ENCODE peak calls at places on chromosomes 6 and 20, in nine cellular contexts. Z, X, Q, C, W, J, V, B and S are unnamed samples.

GRCh38 chr6:133243723-133244122 is 2.6 kb downstream of the EYA4 start:
- DNase-seq in Z (no peak), X (no peak), Q (no peak), C (no peak), W (no peak), J (no peak), V (no peak), B (no peak), S (no peak)

GRCh38 chr6:166553563-166554271 is 32.8 kb downstream of the RAMACL start:
- DNase-seq in Z (peak), X (no peak), Q (no peak), C (peak), W (no peak), J (no peak), V (no peak), B (peak), S (no peak)

GRCh38 chr20:22652685-22653568 is 68.6 kb upstream of the FOXA2 start:
- DNase-seq in Z (no peak), X (no peak), Q (no peak), C (no peak), W (no peak), J (no peak), V (no peak), B (no peak), S (no peak)

GRCh38 chr6:125507987-125508655 is 206.4 kb upstream of the HDDC2 start:
- DNase-seq in Z (no peak), X (no peak), Q (no peak), C (peak), W (peak), J (no peak), V (no peak), B (peak), S (no peak)

GRCh38 chr6:165745492-165745891 is 82.5 kb upstream of the PDE10A start:
- DNase-seq in Z (no peak), X (no peak), Q (no peak), C (no peak), W (no peak), J (no peak), V (no peak), B (no peak), S (no peak)

GRCh38 chr6:125363360-125364121 is 61.8 kb upstream of the HDDC2 start:
- DNase-seq in Z (peak), X (peak), Q (no peak), C (peak), W (peak), J (no peak), V (peak), B (peak), S (no peak)

GRCh38 chr6:158972241-158973233 is 27.5 kb downstream of the RSPH3 start:
- DNase-seq in Z (no peak), X (no peak), Q (no peak), C (peak), W (peak), J (no peak), V (no peak), B (peak), S (no peak)

GRCh38 chr6:105091140-105091829 is 88.5 kb downstream of the POPDC3 start:
- DNase-seq in Z (no peak), X (no peak), Q (no peak), C (no peak), W (no peak), J (no peak), V (no peak), B (no peak), S (no peak)

GRCh38 chr6:157982580-157983438 is 1.1 kb downstream of the SYNJ2 start:
- DNase-seq in Z (no peak), X (peak), Q (no peak), C (peak), W (no peak), J (no peak), V (no peak), B (peak), S (no peak)

GRCh38 chr6:165244524-165245247 is 64.7 kb downstream of the C6orf118 start:
- DNase-seq in Z (no peak), X (no peak), Q (no peak), C (no peak), W (no peak), J (no peak), V (no peak), B (no peak), S (no peak)

GRCh38 chr20:24296477-24297380 is 172.7 kb upstream of the SYNDIG1 start:
- DNase-seq in Z (no peak), X (no peak), Q (no peak), C (no peak), W (no peak), J (no peak), V (no peak), B (peak), S (no peak)

GRCh38 chr6:117613920-117614535 is 11.7 kb upstream of the GOPC start:
- DNase-seq in Z (no peak), X (no peak), Q (no peak), C (no peak), W (no peak), J (no peak), V (no peak), B (peak), S (no peak)

GRCh38 chr20:41095110-41095969 is 42.0 kb upstream of the PLCG1 start:
- DNase-seq in Z (no peak), X (peak), Q (peak), C (peak), W (peak), J (no peak), V (peak), B (peak), S (peak)

GRCh38 chr6:36755435-36756348 is 58.1 kb downstream of the RAB44 start:
- DNase-seq in Z (no peak), X (no peak), Q (peak), C (peak), W (no peak), J (no peak), V (peak), B (peak), S (no peak)

GRCh38 chr20:48823960-48824497 is 3.8 kb downstream of the PREX1 start:
- DNase-seq in Z (no peak), X (no peak), Q (peak), C (peak), W (no peak), J (no peak), V (no peak), B (peak), S (no peak)

GRCh38 chr6:124870611-124871201 is 91.5 kb upstream of the RNF217 start:
- DNase-seq in Z (no peak), X (no peak), Q (no peak), C (peak), W (peak), J (no peak), V (no peak), B (peak), S (no peak)

GRCh38 chr6:116406678-116407345 is 36.1 kb downstream of the DSE start:
- DNase-seq in Z (no peak), X (no peak), Q (no peak), C (peak), W (no peak), J (no peak), V (no peak), B (peak), S (no peak)

GRCh38 chr6:154668156-154668555 is 65.1 kb upstream of the SCAF8 start:
- DNase-seq in Z (no peak), X (no peak), Q (no peak), C (no peak), W (no peak), J (no peak), V (no peak), B (no peak), S (no peak)

GRCh38 chr6:26026833-26027490 is 60.3 kb upstream of the HFE start:
- DNase-seq in Z (peak), X (peak), Q (peak), C (peak), W (peak), J (peak), V (peak), B (peak), S (peak)

GRCh38 chr6:21321076-21321475 is 272.5 kb upstream of the SOX4 start:
- DNase-seq in Z (no peak), X (no peak), Q (no peak), C (no peak), W (no peak), J (no peak), V (no peak), B (no peak), S (no peak)

GRCh38 chr20:22462975-22463914 is 121.1 kb downstream of the FOXA2 start:
- DNase-seq in Z (no peak), X (no peak), Q (no peak), C (peak), W (no peak), J (no peak), V (no peak), B (peak), S (no peak)

GRCh38 chr20:50034567-50035170 is 51.9 kb downstream of the SNAI1 start:
- DNase-seq in Z (no peak), X (peak), Q (no peak), C (peak), W (no peak), J (no peak), V (no peak), B (peak), S (no peak)

GRCh38 chr6:118220429-118221128 is 313.5 kb downstream of the SLC35F1 start:
- DNase-seq in Z (no peak), X (no peak), Q (no peak), C (no peak), W (no peak), J (no peak), V (no peak), B (no peak), S (no peak)

GRCh38 chr6:11618533-11618932 is 81.0 kb downstream of the TMEM170B start:
- DNase-seq in Z (no peak), X (no peak), Q (no peak), C (peak), W (peak), J (no peak), V (no peak), B (no peak), S (no peak)

GRCh38 chr6:43213431-43213830 is 15.8 kb downstream of the DNPH1 start:
- DNase-seq in Z (no peak), X (no peak), Q (no peak), C (no peak), W (no peak), J (no peak), V (no peak), B (no peak), S (no peak)

GRCh38 chr6:160256445-160256844 is 2.2 kb downstream of the SLC22A2 start:
- DNase-seq in Z (no peak), X (no peak), Q (no peak), C (no peak), W (no peak), J (no peak), V (no peak), B (no peak), S (no peak)

GRCh38 chr6:143753678-143754077 is 75.9 kb downstream of the PHACTR2 start:
- DNase-seq in Z (no peak), X (no peak), Q (no peak), C (no peak), W (no peak), J (no peak), V (no peak), B (no peak), S (no peak)
- TF ChIP-seq CTCF in Z (no peak), X (no peak), Q (no peak), C (no peak), W (no peak), J (no peak), V (no peak), B (no peak), S (no peak)

GRCh38 chr6:129660346-129660676 is 49.7 kb downstream of the ARHGAP18 start:
- DNase-seq in Z (no peak), X (no peak), Q (no peak), C (no peak), W (no peak), J (no peak), V (no peak), B (no peak), S (no peak)
- H3K4me3 ChIP-seq in Z (no peak), X (no peak), Q (no peak), C (no peak), W (no peak), J (no peak), V (no peak), B (no peak), S (no peak)

GRCh38 chr20:18394363-18394762 is 72.5 kb downstream of the DZANK1 start:
- DNase-seq in Z (no peak), X (no peak), Q (no peak), C (no peak), W (no peak), J (no peak), V (no peak), B (no peak), S (no peak)
- TF ChIP-seq CTCF in Z (no peak), X (no peak), Q (no peak), C (no peak), W (no peak), J (no peak), V (no peak), B (no peak), S (no peak)

GRCh38 chr6:14742171-14742570 is 503.7 kb upstream of the JARID2 start:
- DNase-seq in Z (no peak), X (no peak), Q (no peak), C (no peak), W (no peak), J (no peak), V (no peak), B (no peak), S (no peak)

GRCh38 chr6:14743126-14743464 is 502.8 kb upstream of the JARID2 start:
- DNase-seq in Z (no peak), X (no peak), Q (no peak), C (no peak), W (no peak), J (no peak), V (no peak), B (no peak), S (no peak)

GRCh38 chr6:14744212-14744556 is 501.7 kb upstream of the JARID2 start:
- DNase-seq in Z (no peak), X (no peak), Q (no peak), C (no peak), W (no peak), J (no peak), V (no peak), B (no peak), S (no peak)

GRCh38 chr6:14743465-14744211 is 502.2 kb upstream of the JARID2 start:
- DNase-seq in Z (no peak), X (peak), Q (peak), C (peak), W (peak), J (no peak), V (peak), B (peak), S (no peak)

GRCh38 chr6:14742680-14743079 is 503.2 kb upstream of the JARID2 start:
- DNase-seq in Z (no peak), X (no peak), Q (no peak), C (no peak), W (no peak), J (no peak), V (no peak), B (no peak), S (no peak)
- H3K4me3 ChIP-seq in Z (no peak), X (no peak), Q (no peak), C (no peak), W (no peak), J (no peak), V (no peak), B (no peak), S (no peak)

GRCh38 chr6:98516869-98517268 is 317.5 kb upstream of the POU3F2 start:
- DNase-seq in Z (no peak), X (no peak), Q (no peak), C (no peak), W (no peak), J (no peak), V (no peak), B (no peak), S (no peak)

GRCh38 chr6:98514073-98514720 is 320.2 kb upstream of the POU3F2 start:
- DNase-seq in Z (no peak), X (no peak), Q (no peak), C (no peak), W (peak), J (no peak), V (no peak), B (no peak), S (no peak)
- TF ChIP-seq CTCF in Z (no peak), X (no peak), Q (no peak), C (no peak), W (peak), J (no peak), V (no peak), B (no peak), S (no peak)

GRCh38 chr6:1575213-1576041 is 34.3 kb upstream of the FOXC1 start:
- DNase-seq in Z (no peak), X (peak), Q (no peak), C (peak), W (no peak), J (no peak), V (no peak), B (peak), S (no peak)
- H3K4me3 ChIP-seq in Z (no peak), X (peak), Q (no peak), C (no peak), W (no peak), J (no peak), V (no peak), B (no peak), S (no peak)

GRCh38 chr6:129671442-129672344 is 38.3 kb downstream of the ARHGAP18 start:
- DNase-seq in Z (no peak), X (no peak), Q (peak), C (peak), W (peak), J (no peak), V (no peak), B (no peak), S (peak)
- TF ChIP-seq CTCF in Z (no peak), X (no peak), Q (peak), C (peak), W (peak), J (peak), V (no peak), B (no peak), S (no peak)

GRCh38 chr6:111667921-111668320 is 62.2 kb upstream of the TRAF3IP2 start:
- DNase-seq in Z (no peak), X (no peak), Q (no peak), C (no peak), W (no peak), J (no peak), V (no peak), B (no peak), S (no peak)
- H3K4me3 ChIP-seq in Z (no peak), X (no peak), Q (no peak), C (no peak), W (no peak), J (no peak), V (no peak), B (no peak), S (no peak)

GRCh38 chr20:17964632-17965031 is 4.0 kb downstream of the SNX5 start:
- DNase-seq in Z (no peak), X (no peak), Q (no peak), C (no peak), W (no peak), J (no peak), V (no peak), B (no peak), S (no peak)

GRCh38 chr20:17965042-17965697 is 3.4 kb downstream of the SNX5 start:
- DNase-seq in Z (no peak), X (no peak), Q (no peak), C (no peak), W (no peak), J (no peak), V (no peak), B (no peak), S (no peak)

GRCh38 chr20:17967595-17968365 is 814 bp downstream of the SNX5 start:
- DNase-seq in Z (no peak), X (peak), Q (no peak), C (peak), W (no peak), J (peak), V (peak), B (peak), S (no peak)

GRCh38 chr20:17968366-17969275 is at the start of the genes MGME1 and SNX5:
- DNase-seq in Z (peak), X (peak), Q (peak), C (peak), W (peak), J (peak), V (peak), B (peak), S (peak)

DNA sequence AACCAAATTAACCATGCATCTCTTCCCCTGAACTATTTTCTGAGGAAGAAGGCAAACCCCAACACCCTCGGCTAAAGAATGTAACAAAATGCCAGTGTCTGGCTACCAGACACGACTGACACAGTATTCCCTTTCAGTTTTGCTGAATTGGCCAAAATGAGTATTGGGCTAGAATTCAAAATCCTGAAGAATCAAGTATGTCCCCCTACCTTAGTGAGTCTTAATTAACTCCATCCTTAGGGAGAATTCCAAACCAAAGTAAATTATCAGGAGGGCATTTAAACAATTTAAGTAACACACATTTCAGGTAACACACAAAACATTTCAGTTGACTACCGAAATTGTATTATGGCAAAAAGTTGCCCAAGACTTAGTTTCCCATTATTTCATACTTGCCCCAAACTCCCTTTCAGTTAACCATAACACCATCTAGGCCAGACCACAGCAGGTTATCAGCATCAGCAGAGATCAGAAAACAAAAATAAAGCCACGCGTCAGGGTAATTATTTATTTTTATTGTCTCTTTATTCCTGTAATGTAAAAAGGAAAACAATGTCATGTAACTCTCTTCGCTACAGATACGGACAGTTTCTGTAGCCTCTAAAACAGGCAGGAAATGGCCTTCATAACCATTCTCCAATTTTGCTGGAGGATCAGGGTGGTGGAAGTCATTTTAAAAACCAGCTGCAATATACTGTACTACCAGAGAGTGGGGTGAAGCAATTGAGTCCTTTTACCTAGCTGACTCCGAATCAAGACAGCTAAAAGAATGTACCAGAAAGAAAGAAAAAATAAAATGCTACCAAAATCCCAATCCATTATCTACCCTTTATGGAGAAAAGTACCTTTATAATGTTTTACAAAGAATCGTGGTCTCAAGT is 1.9 kb downstream of the SNX5 start:
- DNase-seq in Z (no peak), X (no peak), Q (no peak), C (peak), W (no peak), J (no peak), V (no peak), B (peak), S (no peak)
- TF ChIP-seq CTCF in Z (peak), X (peak), Q (no peak), C (peak), W (no peak), J (no peak), V (no peak), B (peak), S (no peak)